ENCODE peak calls at places on chromosomes 16 and 17, in four cellular contexts. A is A549, I is K562, E is HepG2. W is an unnamed sample.

GRCh38 chr17:76142044-76143041 is 1.3 kb upstream of the FOXJ1 start:
- DNase-seq in I (no peak), A (no peak), E (no peak), W (no peak)

GRCh38 chr16:89350701-89351380 is 133.3 kb downstream of the ZNF778 start:
- DNase-seq in E (no peak), I (no peak), A (no peak), W (peak; percentile 63)

GRCh38 chr16:53061256-53061655 is 6.5 kb downstream of the CHD9 start:
- DNase-seq in E (no peak), A (no peak), I (no peak), W (no peak)

GRCh38 chr16:87581867-87582220 is 20.5 kb upstream of the JPH3 start:
- DNase-seq in E (peak; percentile 39), I (peak; percentile 72), A (peak; percentile 95), W (peak; percentile 98)

GRCh38 chr17:17382901-17383300 is 79.7 kb downstream of the NT5M start:
- DNase-seq in E (no peak), I (no peak), A (no peak), W (no peak)

GRCh38 chr16:2035431-2036199 is 8.9 kb downstream of the NHERF2 start:
- DNase-seq in E (peak; percentile 84), I (no peak), A (no peak), W (peak; percentile 77)

GRCh38 chr17:9115446-9116265 is 94.3 kb downstream of the NTN1 start:
- DNase-seq in I (peak; percentile 9), A (peak; percentile 67), E (peak; percentile 4), W (peak; percentile 6)

GRCh38 chr16:89828199-89828869 is at the start of gene SPIRE2:
- DNase-seq in E (no peak), A (no peak), I (peak; percentile 90), W (peak; percentile 71)

GRCh38 chr17:82837586-82838320 is 2.1 kb downstream of the ZNF750 start:
- DNase-seq in E (no peak), A (no peak), I (no peak), W (no peak)

GRCh38 chr16:68085259-68086071 is at the start of gene NFATC3:
- DNase-seq in E (peak; percentile 96), I (peak; percentile 93), A (peak; percentile 34), W (peak; percentile 94)

GRCh38 chr17:6505425-6506142 is 50.8 kb downstream of the PITPNM3 start:
- DNase-seq in I (no peak), A (no peak), E (no peak), W (peak; percentile 43)

GRCh38 chr17:40794466-40794865 is 5.3 kb downstream of the KRT28 start:
- DNase-seq in E (no peak), A (no peak), I (no peak), W (no peak)

GRCh38 chr17:28740406-28741357 is 3.1 kb upstream of the TRAF4 start:
- DNase-seq in I (no peak), A (no peak), E (no peak), W (no peak)

GRCh38 chr16:85982563-85982939 is 83.6 kb downstream of the IRF8 start:
- DNase-seq in I (no peak), A (no peak), E (no peak), W (no peak)

GRCh38 chr16:55875273-55875672 is at the start of gene CES5A:
- DNase-seq in I (no peak), E (no peak), A (no peak), W (no peak)

GRCh38 chr16:89355036-89355435 is 135.3 kb downstream of the ANKRD11 start:
- DNase-seq in A (no peak), I (no peak), E (no peak), W (no peak)

GRCh38 chr16:57721356-57721755 is 14.2 kb upstream of the KATNB1 start:
- DNase-seq in I (no peak), A (no peak), E (no peak), W (no peak)

GRCh38 chr16:57721765-57722499 is 13.6 kb upstream of the KATNB1 start:
- DNase-seq in E (no peak), I (no peak), A (no peak), W (no peak)

GRCh38 chr16:57723170-57723569 is 12.4 kb upstream of the KATNB1 start:
- DNase-seq in I (peak; percentile 48), E (peak; percentile 42), A (no peak), W (no peak)

GRCh38 chr16:57722651-57723050 is 12.9 kb upstream of the KATNB1 start:
- DNase-seq in I (no peak), A (no peak), E (no peak), W (no peak)

DNA sequence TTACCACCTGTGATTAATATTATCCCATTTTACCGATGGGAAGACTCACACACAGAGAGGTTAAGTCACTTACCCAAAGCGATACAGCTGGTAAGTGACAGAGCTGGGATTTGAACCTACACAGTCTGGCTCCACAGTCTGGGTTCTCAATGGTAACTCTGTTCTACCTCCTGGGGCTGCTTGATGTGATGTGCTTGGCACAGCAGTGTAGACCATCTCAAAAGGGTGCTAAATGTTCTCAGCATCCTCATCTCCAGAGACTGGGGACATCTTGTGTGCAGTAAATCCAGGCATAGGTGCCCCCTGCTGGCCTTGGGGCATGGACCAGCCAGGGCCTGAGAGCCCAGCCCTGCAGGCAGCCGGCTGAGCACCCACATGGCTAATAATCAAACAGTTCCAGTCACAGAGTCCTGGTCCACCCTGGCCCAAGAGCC is 15.4 kb upstream of the KATNB1 start:
- DNase-seq in A (peak; percentile 72), E (peak; percentile 72), I (peak; percentile 70), W (peak; percentile 50)
- TF ChIP-seq MAZ in A (no peak), E (no peak), I (peak; percentile 32), W (no peak)

GRCh38 chr16:28237754-28238357 is 26.1 kb upstream of the XPO6 start:
- DNase-seq in I (peak; percentile 52), E (no peak), A (no peak), W (no peak)
- TF ChIP-seq MAZ in I (no peak), E (no peak), A (no peak), W (no peak)

DNA sequence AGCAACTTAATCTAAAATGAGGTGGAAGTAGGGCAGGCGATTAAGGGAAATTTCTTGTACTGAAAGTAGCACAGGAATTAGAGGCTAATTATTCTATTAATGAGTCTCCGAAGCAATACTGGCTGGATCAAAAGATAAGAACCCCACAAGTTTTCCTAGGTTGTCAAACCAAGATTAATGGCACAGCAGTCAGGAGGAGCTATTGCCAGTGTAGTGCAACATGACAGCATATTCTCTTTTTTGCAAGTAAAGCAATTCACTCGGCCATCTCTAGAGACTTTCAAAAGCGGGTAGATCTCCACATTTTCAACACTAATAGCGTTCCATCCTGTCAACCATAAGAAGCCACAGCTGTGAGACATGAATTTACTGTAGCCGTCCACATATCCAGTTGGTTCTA is 81.2 kb downstream of the CYB561 start:
- DNase-seq in E (no peak), I (no peak), A (no peak), W (no peak)
- TF ChIP-seq MAZ in E (no peak), I (no peak), A (no peak), W (no peak)

DNA sequence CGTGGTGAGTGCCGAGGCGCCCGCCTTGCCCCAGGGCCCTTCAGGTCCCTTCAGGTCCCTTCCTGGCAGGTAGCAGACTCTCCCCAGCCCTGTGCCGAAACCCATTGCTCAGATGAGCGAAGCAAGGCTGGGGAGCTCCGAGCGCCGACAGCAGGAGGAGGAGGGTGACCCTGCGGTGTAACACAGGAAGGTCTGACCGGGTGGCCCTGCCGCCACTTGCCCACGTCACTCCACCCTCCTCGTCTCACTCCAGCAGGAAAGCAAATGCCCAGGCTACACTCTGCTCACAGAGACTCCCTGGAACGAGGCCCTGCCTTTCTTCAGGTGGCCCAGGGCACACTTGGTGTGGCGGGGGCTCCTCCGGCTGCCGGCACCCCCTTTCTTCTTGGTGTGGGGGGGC is 57.2 kb downstream of the ACTG1 start:
- DNase-seq in E (no peak), A (no peak), I (no peak), W (no peak)
- TF ChIP-seq MAZ in E (no peak), A (no peak), I (no peak), W (no peak)

DNA sequence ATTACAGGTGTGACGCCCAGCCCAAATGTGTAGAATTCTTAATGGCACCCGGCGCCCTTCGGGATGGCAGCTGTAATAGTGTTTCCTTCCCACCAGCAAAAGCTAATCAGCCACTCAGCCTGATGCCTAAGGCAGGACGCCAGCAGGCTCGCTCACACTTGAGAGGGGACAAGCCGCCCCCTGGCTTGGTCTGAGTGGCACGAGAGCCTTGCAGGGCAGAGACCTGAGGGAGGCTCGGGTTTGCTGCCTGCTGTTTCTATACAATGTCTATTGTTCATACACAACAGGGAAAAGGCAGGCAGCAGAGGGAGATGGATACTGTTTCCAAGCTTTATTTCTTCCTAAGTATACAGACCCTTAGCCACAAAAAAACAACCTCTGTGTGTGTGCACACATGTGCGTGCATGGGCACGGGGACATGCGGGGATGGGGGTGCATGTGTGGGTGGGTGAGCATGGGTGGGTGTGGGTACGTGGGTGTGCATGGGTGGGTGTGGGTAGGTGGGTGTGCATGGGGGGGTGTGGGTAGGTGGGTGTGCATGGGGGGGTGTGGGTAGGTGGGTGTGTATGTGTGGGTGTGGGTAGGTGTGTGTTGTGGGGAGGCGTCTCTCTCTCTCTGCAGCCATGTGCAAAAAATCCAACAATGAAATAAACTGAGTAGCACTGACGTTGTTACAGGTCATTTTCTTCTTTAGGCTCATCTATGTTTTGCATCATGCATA is 10.0 kb downstream of the SLC38A8 start:
- DNase-seq in E (no peak), A (no peak), I (no peak), W (no peak)
- TF ChIP-seq MAZ in E (no peak), A (no peak), I (no peak), W (no peak)

GRCh38 chr17:58703137-58703846 is 10.9 kb downstream of the RAD51C start:
- DNase-seq in I (no peak), A (no peak), E (no peak), W (peak; percentile 76)
- TF ChIP-seq MAZ in I (no peak), A (no peak), E (no peak), W (no peak)

GRCh38 chr16:24974859-24975258 is 40.3 kb downstream of the ARHGAP17 start:
- DNase-seq in I (no peak), E (no peak), A (no peak), W (no peak)

GRCh38 chr16:24973771-24974461 is 41.3 kb downstream of the ARHGAP17 start:
- DNase-seq in I (no peak), E (no peak), A (no peak), W (no peak)

GRCh38 chr16:24976061-24976779 is 38.9 kb downstream of the ARHGAP17 start:
- DNase-seq in E (no peak), I (no peak), A (no peak), W (no peak)

GRCh38 chr16:24976971-24977672 is 38.0 kb downstream of the ARHGAP17 start:
- DNase-seq in I (no peak), A (no peak), E (no peak), W (no peak)

DNA sequence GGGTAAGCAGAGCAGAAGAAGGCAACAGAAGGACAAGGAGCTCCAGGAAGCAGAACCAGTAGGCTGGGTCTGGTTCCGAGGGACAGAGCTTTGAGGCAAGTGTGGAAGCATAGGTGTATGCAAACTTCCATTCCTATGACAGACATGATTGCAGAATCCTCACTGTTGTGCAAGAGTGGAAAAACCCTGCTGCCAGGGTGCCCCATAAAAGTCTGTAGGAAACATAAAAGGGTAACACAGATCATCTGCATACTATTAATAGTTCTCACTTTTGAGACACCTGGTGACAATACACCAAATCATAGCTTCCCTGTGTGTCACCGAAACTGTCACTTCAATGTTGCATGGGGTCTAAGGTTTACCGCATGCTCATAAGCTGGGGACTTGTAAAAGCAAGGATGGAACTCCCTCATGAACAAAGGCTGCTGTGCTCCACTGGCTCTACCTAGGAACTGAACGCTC is 39.7 kb downstream of the ARHGAP17 start:
- DNase-seq in E (no peak), A (no peak), I (no peak), W (peak; percentile 66)
- TF ChIP-seq MAZ in E (no peak), A (no peak), I (no peak), W (no peak)

W was measured in IMR-90.